ENCODE peak calls at places on chromosome 11, in eight cellular contexts. I is GM12878, Q is HCT116, M is stomach, H is prostate gland, Y is K562, J is endothelial cell of umbilical vein, O is breast epithelium. G is an unnamed sample. For H3K4me1 and H3K9me3, the result is how much of the 10 kb centered on the place peaks cover.

GRCh38 chr11:117837791-117838190 is 13.2 kb upstream of the FXYD2 start:
- DNase-seq in I (no peak), Q (no peak), M (no peak), H (no peak), Y (no peak), J (no peak), O (no peak), G (peak)

GRCh38 chr11:119195680-119196079 is 10.4 kb downstream of the NHERF4 start:
- DNase-seq in I (no peak), Q (peak), M (peak), H (no peak), Y (peak), J (peak), O (no peak), G (no peak)

GRCh38 chr11:118073554-118073953 is 3.3 kb upstream of the TMPRSS4 start:
- DNase-seq in I (no peak), Q (no peak), M (no peak), H (no peak), Y (no peak), J (no peak), O (no peak), G (no peak)

GRCh38 chr11:86476109-86476861 is 101.6 kb downstream of the CCDC81 start:
- DNase-seq in I (no peak), Q (no peak), M (no peak), H (no peak), Y (no peak), J (peak), O (no peak), G (no peak)

GRCh38 chr11:117717485-117718314 is 79.3 kb downstream of the DSCAML1 start:
- DNase-seq in I (no peak), Q (no peak), M (peak), H (peak), Y (no peak), J (no peak), O (peak), G (peak)

GRCh38 chr11:36002196-36002595 is 58.3 kb downstream of the LDLRAD3 start:
- DNase-seq in I (no peak), Q (no peak), M (no peak), H (no peak), Y (no peak), J (peak), O (peak), G (no peak)

GRCh38 chr11:109960831-109961230 is 132.4 kb upstream of the ZC3H12C start:
- DNase-seq in I (no peak), Q (no peak), M (no peak), H (no peak), Y (no peak), J (no peak), O (no peak), G (no peak)

GRCh38 chr11:31779268-31779879 is 31.7 kb downstream of the PAX6 start:
- DNase-seq in I (no peak), Q (no peak), M (no peak), H (no peak), Y (no peak), J (peak), O (no peak), G (no peak)

GRCh38 chr11:61892085-61892370 is 683 bp upstream of the FADS3 start:
- DNase-seq in I (no peak), Q (no peak), M (no peak), H (no peak), Y (no peak), J (no peak), O (no peak), G (no peak)

GRCh38 chr11:68682531-68682931 is 1.8 kb upstream of the GAL start:
- DNase-seq in I (no peak), Q (no peak), M (no peak), H (no peak), Y (no peak), J (no peak), O (no peak), G (peak)

GRCh38 chr11:72741849-72742521 is 10.2 kb downstream of the ARAP1 start:
- DNase-seq in I (no peak), Q (no peak), M (no peak), H (no peak), Y (no peak), J (no peak), O (no peak), G (no peak)

GRCh38 chr11:57424802-57425564 is 1.9 kb downstream of the SLC43A3 start:
- DNase-seq in I (peak), Q (no peak), M (peak), H (peak), Y (peak), J (peak), O (peak), G (peak)

GRCh38 chr11:73577496-73577917 is 20.4 kb downstream of the FAM168A start:
- DNase-seq in I (peak), Q (no peak), M (no peak), H (no peak), Y (no peak), J (no peak), O (no peak), G (no peak)

GRCh38 chr11:32391965-32392553 is 43.3 kb downstream of the WT1 start:
- DNase-seq in I (no peak), Q (no peak), M (no peak), H (no peak), Y (no peak), J (no peak), O (no peak), G (no peak)

GRCh38 chr11:18706330-18707243 is 8.0 kb downstream of the TMEM86A start:
- DNase-seq in I (no peak), Q (no peak), M (peak), H (peak), Y (no peak), J (peak), O (peak), G (peak)

GRCh38 chr11:13836666-13837065 is 125.9 kb upstream of the SPON1 start:
- DNase-seq in I (no peak), Q (no peak), M (no peak), H (no peak), Y (no peak), J (no peak), O (no peak), G (no peak)

GRCh38 chr11:10494636-10495463 is 39.8 kb downstream of the AMPD3 start:
- DNase-seq in I (no peak), Q (no peak), M (no peak), H (no peak), Y (no peak), J (no peak), O (no peak), G (peak)

GRCh38 chr11:74255741-74256369 is 55.6 kb downstream of the P4HA3 start:
- DNase-seq in I (no peak), Q (peak), M (peak), H (peak), Y (peak), J (peak), O (no peak), G (no peak)

GRCh38 chr11:117096140-117096972 is 1.9 kb downstream of the SIK3 start:
- DNase-seq in I (peak), Q (no peak), M (no peak), H (no peak), Y (peak), J (no peak), O (no peak), G (no peak)

GRCh38 chr11:73429121-73429740 is 53.0 kb downstream of the RELT start:
- DNase-seq in I (no peak), Q (no peak), M (no peak), H (no peak), Y (no peak), J (peak), O (no peak), G (no peak)

GRCh38 chr11:62539238-62539925 is 7.2 kb downstream of the AHNAK start:
- DNase-seq in I (no peak), Q (no peak), M (peak), H (no peak), Y (peak), J (peak), O (no peak), G (peak)

GRCh38 chr11:65275906-65276305 is 14.1 kb downstream of the POLA2 start:
- DNase-seq in I (no peak), Q (no peak), M (no peak), H (no peak), Y (no peak), J (peak), O (no peak), G (peak)

GRCh38 chr11:1387961-1388762 is 1.6 kb upstream of the BRSK2 start:
- DNase-seq in I (no peak), Q (no peak), M (no peak), H (no peak), Y (no peak), J (no peak), O (no peak), G (no peak)

GRCh38 chr11:13339196-13340153 is 61.9 kb downstream of the BMAL1 start:
- DNase-seq in I (no peak), Q (no peak), M (no peak), H (peak), Y (peak), J (peak), O (peak), G (no peak)

GRCh38 chr11:34068098-34068497 is 16.6 kb downstream of the CAPRIN1 start:
- DNase-seq in I (no peak), Q (no peak), M (no peak), H (no peak), Y (no peak), J (peak), O (no peak), G (no peak)

GRCh38 chr11:37087650-37088572 is 489.9 kb upstream of the RAG2 start:
- DNase-seq in I (no peak), Q (no peak), M (no peak), H (no peak), Y (no peak), J (no peak), O (no peak), G (no peak)

GRCh38 chr11:67371549-67372231 is 1.7 kb downstream of the CLCF1 start:
- DNase-seq in I (no peak), Q (no peak), M (peak), H (no peak), Y (peak), J (no peak), O (no peak), G (peak)

GRCh38 chr11:35139883-35140282 is 912 bp downstream of the CD44 start:
- DNase-seq in I (no peak), Q (no peak), M (no peak), H (peak), Y (no peak), J (no peak), O (no peak), G (no peak)

GRCh38 chr11:30546334-30546733 is 39.8 kb downstream of the MPPED2 start:
- DNase-seq in I (no peak), Q (no peak), M (no peak), H (no peak), Y (no peak), J (no peak), O (no peak), G (no peak)

GRCh38 chr11:76796511-76797203 is 13.5 kb downstream of the TSKU start:
- DNase-seq in I (no peak), Q (no peak), M (no peak), H (no peak), Y (no peak), J (no peak), O (peak), G (peak)

GRCh38 chr11:67117667-67118058 is 1.4 kb upstream of the KDM2A start:
- DNase-seq in I (no peak), Q (no peak), M (no peak), H (no peak), Y (no peak), J (peak), O (no peak), G (peak)

GRCh38 chr11:2813141-2813908 is 72.2 kb downstream of the CDKN1C start:
- DNase-seq in I (no peak), Q (no peak), M (no peak), H (no peak), Y (no peak), J (no peak), O (no peak), G (no peak)

GRCh38 chr11:3103076-3103475 is 45.9 kb upstream of the CARS1 start:
- DNase-seq in I (no peak), Q (no peak), M (peak), H (no peak), Y (no peak), J (no peak), O (no peak), G (peak)

GRCh38 chr11:78101073-78101472 is 21.4 kb upstream of the NDUFC2 start:
- DNase-seq in I (no peak), Q (no peak), M (no peak), H (no peak), Y (no peak), J (no peak), O (no peak), G (no peak)

GRCh38 chr11:19393941-19394340 is 153.2 kb upstream of the E2F8 start:
- DNase-seq in I (no peak), Q (no peak), M (no peak), H (no peak), Y (no peak), J (no peak), O (no peak), G (no peak)

GRCh38 chr11:128491195-128491936 is 96.0 kb downstream of the ETS1 start:
- DNase-seq in I (no peak), Q (no peak), M (no peak), H (no peak), Y (no peak), J (no peak), O (no peak), G (no peak)

GRCh38 chr11:128487978-128488377 is 99.4 kb downstream of the ETS1 start:
- DNase-seq in I (no peak), Q (no peak), M (no peak), H (no peak), Y (no peak), J (no peak), O (no peak), G (no peak)

GRCh38 chr11:128492461-128492860 is 94.9 kb downstream of the ETS1 start:
- DNase-seq in I (no peak), Q (no peak), M (no peak), H (no peak), Y (no peak), J (peak), O (no peak), G (no peak)

GRCh38 chr11:128490092-128490491 is 97.3 kb downstream of the ETS1 start:
- DNase-seq in I (no peak), Q (no peak), M (no peak), H (no peak), Y (no peak), J (no peak), O (no peak), G (no peak)

DNA sequence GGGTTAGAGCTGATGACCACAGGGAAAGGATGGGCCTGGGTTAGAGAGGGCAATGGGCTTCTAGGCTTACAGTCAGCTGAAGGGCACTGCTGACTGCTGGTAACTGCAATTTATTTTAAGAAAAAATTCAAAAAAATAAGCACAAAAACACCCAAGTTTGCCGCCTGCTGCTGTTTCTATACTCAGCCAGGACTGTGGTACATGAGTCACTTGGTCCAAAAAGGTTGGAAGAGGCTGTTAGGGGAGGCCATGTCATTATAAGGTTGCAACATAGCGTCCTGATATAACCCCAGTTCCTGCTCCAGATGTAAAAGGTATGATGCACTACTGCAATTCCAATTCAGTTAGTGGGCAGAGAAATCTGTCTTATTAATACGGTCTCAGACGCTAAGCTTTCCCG is 98.9 kb downstream of the ETS1 start:
- DNase-seq in I (no peak), Q (no peak), M (no peak), H (no peak), Y (no peak), J (no peak), O (no peak), G (no peak)
- TF ChIP-seq POLR2AphosphoS5 in I (no peak), Q (no peak), M (peak), H (no peak), Y (no peak), J (no peak), O (peak), G (peak)

DNA sequence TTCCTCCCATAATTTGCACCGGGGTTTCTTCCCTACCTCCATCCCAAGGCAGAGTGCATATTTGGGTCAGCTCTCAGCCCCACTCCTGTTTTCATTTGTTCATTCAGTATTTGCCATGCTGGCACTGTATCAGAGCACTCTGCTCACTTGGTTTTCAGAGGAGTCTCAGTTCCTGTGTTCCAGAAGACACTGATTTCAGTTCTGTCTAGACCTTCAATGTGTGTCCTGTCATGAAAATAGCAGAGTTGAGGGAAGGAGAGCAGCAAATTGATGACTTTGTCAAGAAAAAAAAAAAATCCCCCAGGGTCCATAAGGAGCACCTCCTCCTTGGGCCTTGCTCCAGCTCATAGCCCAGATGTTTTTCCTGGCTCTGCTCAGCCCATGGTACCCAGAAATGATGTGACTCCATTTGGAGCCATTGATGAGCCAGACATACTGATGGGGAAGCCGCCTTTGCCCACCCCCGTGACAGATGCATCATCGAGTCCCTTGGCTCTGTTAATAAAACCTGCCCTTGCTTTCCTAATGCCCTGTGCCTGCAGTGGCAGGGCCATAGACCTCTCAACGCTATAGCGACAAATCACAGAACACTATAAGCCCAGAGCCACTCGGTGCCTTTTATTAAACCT is 107.0 kb downstream of the PKNOX2 start:
- DNase-seq in I (no peak), Q (no peak), M (no peak), H (no peak), Y (no peak), J (no peak), O (no peak), G (no peak)
- H3K4me1 ChIP-seq in I (under half), Q (under half), M (under half), H (under half), Y (under half), J (under half), O (under half), G (under half)

DNA sequence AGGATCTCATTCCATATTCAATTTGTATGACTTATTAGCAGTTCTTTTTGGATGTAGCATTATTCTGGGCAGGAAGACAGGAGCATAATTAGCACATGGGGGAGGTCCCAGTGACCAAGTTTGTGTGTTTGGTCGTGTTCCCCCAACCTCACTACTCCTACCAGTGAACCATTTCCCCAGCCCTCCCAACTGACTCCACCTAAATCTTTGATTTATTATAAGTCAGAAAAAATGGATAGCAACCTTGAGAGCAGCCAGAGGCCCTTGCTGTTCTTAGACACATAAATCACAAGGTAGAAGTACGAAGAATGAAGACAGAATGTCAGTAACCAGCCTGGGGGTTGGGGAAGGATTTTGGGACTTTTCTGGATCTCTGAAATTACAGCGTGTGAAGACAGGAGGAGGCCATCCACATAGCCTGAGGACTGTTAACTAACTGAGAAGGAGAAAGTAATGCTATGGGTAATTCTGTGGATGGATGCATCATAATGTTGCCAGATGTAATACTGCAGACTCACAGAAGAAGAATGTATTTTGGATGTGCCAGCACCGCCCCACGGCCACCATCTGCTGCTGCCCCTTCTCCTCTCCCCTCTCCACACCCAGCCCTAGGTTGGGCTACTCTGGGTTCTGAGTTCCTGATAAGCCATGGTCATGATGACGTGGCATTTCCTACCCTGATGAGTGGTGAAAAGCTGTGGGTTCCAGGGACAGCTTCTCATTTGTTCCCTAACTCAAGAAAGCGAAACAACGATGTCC is 124.3 kb upstream of the TTC12 start:
- DNase-seq in I (no peak), Q (no peak), M (no peak), H (no peak), Y (peak), J (no peak), O (no peak), G (no peak)
- H3K9me3 ChIP-seq in I (under half), Q (under half), M (under half), H (under half), Y (under half), J (under half), O (under half), G (under half)

GRCh38 chr11:94024547-94024946 is 3.4 kb downstream of the HEPHL1 start:
- DNase-seq in I (no peak), Q (no peak), M (no peak), H (no peak), Y (no peak), J (no peak), O (no peak), G (no peak)

GRCh38 chr11:94028436-94028835 is 7.3 kb downstream of the HEPHL1 start:
- DNase-seq in I (no peak), Q (no peak), M (no peak), H (no peak), Y (no peak), J (no peak), O (no peak), G (no peak)

GRCh38 chr11:94027210-94027609 is 6.1 kb downstream of the HEPHL1 start:
- DNase-seq in I (no peak), Q (no peak), M (no peak), H (no peak), Y (no peak), J (no peak), O (no peak), G (no peak)

GRCh38 chr11:94023856-94024255 is 2.7 kb downstream of the HEPHL1 start:
- DNase-seq in I (no peak), Q (no peak), M (no peak), H (no peak), Y (no peak), J (no peak), O (no peak), G (no peak)

DNA sequence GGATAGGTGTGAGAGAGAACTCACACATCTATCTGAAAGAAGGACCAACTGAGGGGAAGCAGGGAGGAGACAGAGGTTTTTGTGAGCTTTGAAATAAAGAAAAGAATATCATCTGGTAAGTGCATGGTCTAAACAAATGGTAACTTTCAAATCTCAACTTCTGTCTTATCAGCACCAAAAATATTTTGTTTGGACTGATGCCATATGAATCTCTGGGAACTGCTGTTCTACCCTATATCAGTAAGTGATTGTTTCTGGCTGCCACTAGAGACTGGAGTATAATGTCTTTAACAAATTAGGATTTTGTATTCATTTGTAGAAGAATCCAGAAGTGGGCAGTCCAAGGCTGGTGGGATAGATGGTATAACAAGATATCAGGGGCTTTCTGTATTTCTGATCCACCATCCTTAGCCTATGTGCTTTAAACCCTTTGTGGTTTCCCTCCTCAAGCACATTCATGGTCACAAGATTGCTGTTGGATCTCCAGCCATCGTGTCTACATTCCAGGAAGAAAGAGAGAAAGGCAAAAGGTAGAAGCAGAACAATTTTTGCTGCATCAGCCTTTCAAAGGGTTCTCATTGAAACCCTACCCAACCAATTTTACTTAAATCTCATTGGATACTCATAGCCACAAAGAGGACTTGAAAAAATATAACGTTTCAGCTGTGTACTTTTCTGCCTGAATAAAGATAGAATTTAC is 4.7 kb downstream of the HEPHL1 start:
- DNase-seq in I (no peak), Q (no peak), M (no peak), H (no peak), Y (no peak), J (no peak), O (no peak), G (no peak)
- TF ChIP-seq POLR2AphosphoS5 in I (no peak), Q (no peak), M (no peak), H (no peak), Y (no peak), J (no peak), O (no peak), G (no peak)